ENCODE peak calls at places on chromosomes 16 and 17, in nine cellular contexts. L, U, V, C, E, Z, I, A and M are unnamed samples.

GRCh38 chr16:19980866-19981265 is 92.8 kb downstream of the GPR139 start:
- DNase-seq in L (no peak), U (no peak), V (no peak), C (no peak), E (peak), Z (no peak), I (no peak), A (no peak), M (no peak)

GRCh38 chr17:56809106-56809819 is 24.5 kb downstream of the C17orf67 start:
- DNase-seq in L (no peak), U (no peak), V (no peak), C (no peak), E (no peak), Z (no peak), I (no peak), A (no peak), M (no peak)

GRCh38 chr16:12344577-12345343 is 368.2 kb downstream of the SNX29 start:
- DNase-seq in L (no peak), U (no peak), V (no peak), C (no peak), E (no peak), Z (no peak), I (no peak), A (no peak), M (no peak)

GRCh38 chr17:57419940-57420522 is 163.7 kb downstream of the MSI2 start:
- DNase-seq in L (no peak), U (no peak), V (no peak), C (no peak), E (no peak), Z (no peak), I (no peak), A (no peak), M (no peak)

GRCh38 chr17:64780096-64781012 is 118.2 kb upstream of the SMURF2 start:
- DNase-seq in L (peak), U (peak), V (peak), C (no peak), E (peak), Z (no peak), I (peak), A (no peak), M (no peak)

GRCh38 chr17:41687828-41688640 is 651 bp upstream of the EIF1 start:
- DNase-seq in L (peak), U (peak), V (peak), C (no peak), E (peak), Z (peak), I (peak), A (peak), M (no peak)

GRCh38 chr16:57281791-57282190 is 2.7 kb downstream of the PLLP start:
- DNase-seq in L (no peak), U (no peak), V (no peak), C (no peak), E (no peak), Z (no peak), I (no peak), A (no peak), M (no peak)

GRCh38 chr17:1170739-1171138 is 9.0 kb downstream of the ABR start:
- DNase-seq in L (no peak), U (no peak), V (no peak), C (no peak), E (no peak), Z (no peak), I (no peak), A (no peak), M (no peak)

GRCh38 chr17:43526886-43527648 is 19.1 kb downstream of the ETV4 start:
- DNase-seq in L (no peak), U (no peak), V (no peak), C (no peak), E (no peak), Z (no peak), I (no peak), A (no peak), M (no peak)

GRCh38 chr17:48555183-48555615 is 10.3 kb upstream of the HOXB2 start:
- DNase-seq in L (peak), U (peak), V (no peak), C (no peak), E (no peak), Z (no peak), I (no peak), A (peak), M (no peak)

GRCh38 chr17:56595831-56596740 is 2.6 kb downstream of the NOG start:
- DNase-seq in L (no peak), U (peak), V (no peak), C (no peak), E (no peak), Z (peak), I (no peak), A (no peak), M (no peak)

GRCh38 chr17:61139219-61139618 is 260.4 kb upstream of the TBX2 start:
- DNase-seq in L (peak), U (peak), V (no peak), C (peak), E (no peak), Z (no peak), I (peak), A (peak), M (peak)

GRCh38 chr17:28498652-28499365 is 7.3 kb upstream of the FOXN1 start:
- DNase-seq in L (no peak), U (no peak), V (no peak), C (no peak), E (no peak), Z (no peak), I (no peak), A (no peak), M (no peak)

GRCh38 chr17:28338056-28338768 is 2.7 kb downstream of the TNFAIP1 start:
- DNase-seq in L (no peak), U (peak), V (no peak), C (no peak), E (no peak), Z (no peak), I (no peak), A (peak), M (no peak)

GRCh38 chr16:30924086-30924714 is 828 bp downstream of the FBXL19 start:
- DNase-seq in L (no peak), U (no peak), V (peak), C (no peak), E (no peak), Z (no peak), I (no peak), A (no peak), M (no peak)

GRCh38 chr16:73065617-73066313 is 17.8 kb upstream of the ZFHX3 start:
- DNase-seq in L (no peak), U (peak), V (peak), C (no peak), E (no peak), Z (no peak), I (no peak), A (no peak), M (no peak)

GRCh38 chr17:81910840-81911276 is 341 bp downstream of the PCYT2 start:
- DNase-seq in L (no peak), U (peak), V (no peak), C (no peak), E (no peak), Z (no peak), I (peak), A (no peak), M (no peak)

GRCh38 chr16:8519643-8520042 is 70.7 kb downstream of the TMEM114 start:
- DNase-seq in L (no peak), U (no peak), V (no peak), C (no peak), E (no peak), Z (no peak), I (no peak), A (no peak), M (no peak)
- TF ChIP-seq CTCF in L (no peak), U (no peak), V (no peak), C (no peak), E (no peak), Z (no peak), I (no peak), A (no peak), M (no peak)

GRCh38 chr16:88454315-88455057 is 1.4 kb downstream of the ZFPM1 start:
- DNase-seq in L (peak), U (no peak), V (no peak), C (no peak), E (no peak), Z (peak), I (peak), A (no peak), M (no peak)
- TF ChIP-seq CTCF in L (no peak), U (no peak), V (no peak), C (no peak), E (no peak), Z (peak), I (no peak), A (no peak), M (no peak)

GRCh38 chr17:39687546-39688474 is at the start of gene PGAP3:
- DNase-seq in L (peak), U (peak), V (peak), C (peak), E (peak), Z (peak), I (peak), A (peak), M (peak)
- TF ChIP-seq CTCF in L (no peak), U (no peak), V (peak), C (peak), E (no peak), Z (no peak), I (no peak), A (no peak), M (peak)

DNA sequence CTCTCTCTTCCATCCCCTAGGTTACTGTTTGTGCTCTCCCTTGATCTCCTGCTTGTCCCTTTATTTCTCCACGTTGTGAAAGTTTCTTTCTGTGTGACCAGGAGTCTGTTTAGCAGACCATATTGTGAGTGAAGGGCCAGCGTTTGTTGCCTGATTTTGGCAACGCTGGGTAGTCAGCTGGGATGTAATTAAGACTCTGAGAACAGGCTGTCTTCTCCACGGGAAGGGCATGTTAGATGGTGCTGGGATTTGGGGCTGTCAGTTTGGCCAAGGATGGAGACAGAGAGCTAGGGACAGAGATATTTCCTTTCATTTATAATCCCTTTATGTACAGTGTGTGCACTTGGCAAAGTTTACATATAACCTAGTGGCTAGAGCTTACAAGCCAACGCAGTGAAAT is 263.2 kb downstream of the FTO start:
- DNase-seq in L (no peak), U (no peak), V (no peak), C (no peak), E (no peak), Z (no peak), I (no peak), A (no peak), M (no peak)
- TF ChIP-seq CTCF in L (no peak), U (no peak), V (no peak), C (no peak), E (no peak), Z (no peak), I (no peak), A (no peak), M (no peak)

DNA sequence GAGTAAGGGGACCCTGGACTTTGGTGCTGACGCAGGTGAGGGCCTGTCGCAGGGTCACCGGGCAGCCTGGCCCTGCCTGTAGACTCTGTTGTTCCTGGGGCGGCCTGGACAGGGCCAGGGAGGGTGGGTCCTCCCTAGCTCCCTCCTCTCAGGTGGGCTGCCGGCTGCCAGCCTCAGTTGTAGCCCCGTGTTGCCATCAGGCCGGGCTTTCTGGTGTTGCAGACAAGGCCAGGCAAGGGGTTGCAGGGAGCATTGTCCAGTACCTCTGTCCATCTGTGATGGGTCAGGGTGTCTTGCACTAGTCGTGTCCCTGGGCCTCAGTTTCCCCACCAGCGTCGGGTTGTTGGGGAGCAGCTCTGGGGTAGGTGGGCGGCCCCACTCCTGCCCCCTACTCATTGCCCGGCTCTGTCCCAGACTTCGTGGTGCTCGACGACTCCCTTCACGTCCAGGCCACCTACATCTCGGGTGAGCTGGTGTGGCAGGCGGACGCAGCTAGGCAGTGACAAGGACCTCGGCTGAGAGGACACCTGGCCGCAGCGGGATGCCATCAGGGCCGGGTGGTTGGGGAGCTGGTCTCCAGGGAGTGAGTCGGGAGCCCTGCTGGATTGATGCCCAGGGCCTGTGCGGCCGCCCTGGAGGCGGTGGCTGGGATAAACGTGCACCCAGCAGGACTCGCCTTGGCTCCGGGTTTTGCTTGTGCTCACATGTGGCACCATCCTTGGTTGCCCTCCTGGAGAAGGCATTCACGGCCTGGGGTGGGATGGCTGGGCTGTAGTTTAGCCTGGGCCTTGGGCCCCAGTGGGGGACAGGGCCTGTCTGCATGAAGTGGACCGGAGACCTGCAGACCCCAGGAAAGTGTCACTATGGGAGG is 1.9 kb downstream of the CEMP1 start:
- DNase-seq in L (no peak), U (peak), V (peak), C (no peak), E (peak), Z (no peak), I (no peak), A (no peak), M (no peak)
- TF ChIP-seq CTCF in L (peak), U (peak), V (no peak), C (no peak), E (peak), Z (no peak), I (no peak), A (no peak), M (no peak)

GRCh38 chr16:85027968-85028637 is 508 bp downstream of the KIAA0513 start:
- DNase-seq in L (no peak), U (no peak), V (no peak), C (no peak), E (peak), Z (no peak), I (no peak), A (no peak), M (no peak)
- TF ChIP-seq CTCF in L (peak), U (no peak), V (no peak), C (peak), E (peak), Z (no peak), I (no peak), A (peak), M (peak)

GRCh38 chr16:47139561-47140185 is 4.1 kb downstream of the NETO2 start:
- DNase-seq in L (peak), U (peak), V (no peak), C (no peak), E (no peak), Z (no peak), I (no peak), A (no peak), M (no peak)
- TF ChIP-seq CTCF in L (no peak), U (no peak), V (no peak), C (no peak), E (no peak), Z (no peak), I (no peak), A (no peak), M (no peak)